ENCODE peak calls at places on chromosomes 4 and X, in seven cellular contexts. B is T-helper 2 cell, M is cerebellar nuclear complex, X is SW480, V is retina, P is NCI-H1436, F is KBM-7. D is an unnamed sample.

GRCh38 chrX:40094900-40095587 is 2.7 kb downstream of the BCOR start:
- DNase-seq in B (no peak), P (no peak), F (peak; percentile 51), V (no peak), M (no peak), X (no peak), D (no peak)

GRCh38 chrX:17377047-17377692 is 2.2 kb downstream of the NHS start:
- DNase-seq in P (peak; percentile 68), F (no peak), V (peak; percentile 73), M (no peak), B (no peak), X (peak; percentile 64), D (peak; percentile 67)

GRCh38 chrX:45699158-45699557 is 498.5 kb upstream of the DIPK2B start:
- DNase-seq in V (no peak), B (no peak), F (no peak), M (no peak), P (no peak), X (peak; percentile 58), D (no peak)

GRCh38 chr4:185508162-185508561 is 27.1 kb downstream of the PDLIM3 start:
- DNase-seq in V (no peak), M (no peak), X (peak; percentile 85), P (no peak), F (no peak), B (no peak), D (no peak)

GRCh38 chrX:133365886-133366611 is 49.2 kb downstream of the GPC4 start:
- DNase-seq in B (no peak), P (no peak), X (no peak), F (no peak), V (no peak), M (no peak), D (no peak)

GRCh38 chrX:1463581-1464281 is 11.0 kb upstream of the ASMTL start:
- DNase-seq in M (no peak), F (no peak), P (no peak), B (no peak), X (no peak), V (no peak), D (no peak)

GRCh38 chrX:108018659-108019381 is 26.0 kb upstream of the VSIG1 start:
- DNase-seq in F (no peak), P (no peak), B (peak; percentile 15), X (peak; percentile 65), M (no peak), V (no peak), D (no peak)

GRCh38 chr4:142817442-142817841 is 28.7 kb downstream of the INPP4B start:
- DNase-seq in X (peak; percentile 64), B (no peak), M (no peak), F (peak; percentile 81), P (no peak), V (no peak), D (no peak)

GRCh38 chr4:85909851-85910250 is 434.9 kb downstream of the ARHGAP24 start:
- DNase-seq in P (no peak), F (no peak), M (no peak), V (no peak), X (no peak), B (no peak), D (no peak)

GRCh38 chrX:56281789-56282188 is 49.6 kb downstream of the KLF8 start:
- DNase-seq in B (no peak), M (no peak), X (peak; percentile 38), P (no peak), F (peak; percentile 46), V (no peak), D (no peak)

GRCh38 chr4:175614880-175615279 is 197.2 kb downstream of the GPM6A start:
- DNase-seq in F (no peak), B (no peak), X (no peak), V (no peak), P (no peak), M (no peak), D (no peak)

GRCh38 chrX:147565239-147565638 is 346.5 kb upstream of the FMR1 start:
- DNase-seq in X (no peak), P (no peak), F (no peak), B (no peak), M (no peak), V (no peak), D (no peak)

GRCh38 chr4:15153662-15154061 is 151.4 kb downstream of the CPEB2 start:
- DNase-seq in P (no peak), M (no peak), B (no peak), X (no peak), V (no peak), F (no peak), D (no peak)

GRCh38 chr4:75542824-75543223 is 13.0 kb upstream of the ODAPH start:
- DNase-seq in X (no peak), B (no peak), V (no peak), M (no peak), F (no peak), P (no peak), D (no peak)

GRCh38 chr4:98996056-98996941 is 778 bp downstream of the METAP1 start:
- DNase-seq in B (no peak), F (peak; percentile 52), P (peak; percentile 23), V (peak; percentile 54), M (no peak), X (peak; percentile 38), D (no peak)

GRCh38 chrX:112888916-112889315 is 48.3 kb upstream of the AMOT start:
- DNase-seq in M (no peak), F (peak; percentile 79), V (no peak), X (no peak), P (no peak), B (no peak), D (no peak)

GRCh38 chr4:25002679-25003078 is 28.1 kb downstream of the LGI2 start:
- DNase-seq in F (no peak), P (no peak), X (no peak), B (no peak), M (no peak), V (no peak), D (no peak)

GRCh38 chr4:629916-630641 is 4.7 kb downstream of the PDE6B start:
- DNase-seq in B (no peak), X (no peak), P (no peak), M (no peak), V (peak; percentile 55), F (no peak), D (no peak)

GRCh38 chr4:125951275-125951887 is 636.6 kb downstream of the FAT4 start:
- DNase-seq in V (no peak), P (no peak), F (no peak), X (no peak), B (no peak), M (no peak), D (no peak)

GRCh38 chrX:44494357-44494756 is 48.3 kb downstream of the FUNDC1 start:
- DNase-seq in F (peak; percentile 67), V (no peak), P (no peak), M (no peak), X (no peak), B (no peak), D (no peak)

GRCh38 chrX:49884290-49884862 is 5.1 kb downstream of the USP27X start:
- DNase-seq in P (peak; percentile 42), M (no peak), F (peak; percentile 92), V (peak; percentile 34), B (peak; percentile 29), X (peak; percentile 54), D (peak; percentile 60)

GRCh38 chr4:147336252-147336651 is 144.6 kb upstream of the EDNRA start:
- DNase-seq in V (no peak), X (no peak), F (no peak), P (no peak), M (no peak), B (no peak), D (no peak)

GRCh38 chr4:38565271-38566199 is 98.5 kb upstream of the KLF3 start:
- DNase-seq in V (no peak), F (no peak), P (peak; percentile 10), M (no peak), B (no peak), X (no peak), D (no peak)

GRCh38 chr4:15809058-15809457 is 30.9 kb downstream of the CD38 start:
- DNase-seq in P (no peak), V (no peak), X (peak; percentile 3), F (no peak), M (no peak), B (no peak), D (no peak)

GRCh38 chr4:160831165-160831922 is 1332.5 kb downstream of the FSTL5 start:
- DNase-seq in P (no peak), M (no peak), F (no peak), B (no peak), X (no peak), V (no peak), D (no peak)

GRCh38 chr4:27027428-27027827 is 166.8 kb downstream of the STIM2 start:
- DNase-seq in M (no peak), B (no peak), X (no peak), V (no peak), P (no peak), F (no peak), D (no peak)

GRCh38 chr4:125315571-125316390 is 1.0 kb downstream of the FAT4 start:
- DNase-seq in F (peak; percentile 42), V (peak; percentile 89), P (no peak), B (no peak), X (no peak), M (no peak), D (peak; percentile 71)

GRCh38 chrX:96474357-96475125 is 210.1 kb upstream of the DIAPH2 start:
- DNase-seq in V (no peak), M (no peak), P (no peak), B (no peak), F (no peak), X (no peak), D (no peak)

GRCh38 chr4:151530783-151531182 is 121.8 kb downstream of the FHIP1A start:
- DNase-seq in M (no peak), P (no peak), B (no peak), V (peak; percentile 13), F (no peak), X (no peak), D (no peak)

GRCh38 chr4:184536881-184537248 is 62.5 kb upstream of the IRF2 start:
- DNase-seq in B (no peak), V (no peak), F (no peak), X (no peak), P (no peak), M (no peak), D (no peak)

GRCh38 chrX:2705036-2705435 is 13.9 kb downstream of the CD99 start:
- DNase-seq in F (no peak), M (no peak), P (no peak), V (no peak), B (no peak), X (no peak), D (no peak)

GRCh38 chr4:88008133-88008621 is 742 bp downstream of the PKD2 start:
- DNase-seq in B (peak; percentile 5), M (no peak), P (no peak), V (peak; percentile 82), F (peak; percentile 39), X (peak; percentile 39), D (peak; percentile 70)

GRCh38 chr4:186037692-186038658 is 31.0 kb upstream of the TLR3 start:
- DNase-seq in X (peak; percentile 45), F (peak; percentile 92), B (no peak), P (peak; percentile 33), V (peak; percentile 85), M (no peak), D (peak; percentile 45)

GRCh38 chrX:118974908-118975671 is 672 bp downstream of the LONRF3 start:
- DNase-seq in X (peak; percentile 69), P (peak; percentile 49), M (no peak), B (peak; percentile 43), F (peak; percentile 66), V (peak; percentile 77), D (peak; percentile 39)

D was measured in nephron progenitor cell.